ENCODE peak calls at places on chromosomes 16 and 17, in four cellular contexts. G is Peyer's patch, Q is A549, Z is astrocyte. K is an unnamed sample.

GRCh38 chr17:74601944-74602572 is 10.0 kb upstream of the CD300LD start:
- DNase-seq in G (no peak), Q (peak; percentile 70), Z (no peak), K (no peak)

GRCh38 chr17:36094746-36095145 is 4.8 kb upstream of the CCL3 start:
- DNase-seq in G (no peak), Q (no peak), Z (no peak), K (no peak)

GRCh38 chr16:52212841-52213240 is 334.1 kb downstream of the TOX3 start:
- DNase-seq in G (no peak), Q (no peak), Z (no peak), K (no peak)

GRCh38 chr16:19135201-19135838 is 21.6 kb downstream of the ITPRIPL2 start:
- DNase-seq in G (no peak), Q (no peak), Z (no peak), K (no peak)

GRCh38 chr17:80908206-80908605 is 83.4 kb upstream of the CHMP6 start:
- DNase-seq in G (no peak), Q (no peak), Z (no peak), K (no peak)

GRCh38 chr16:15466886-15467781 is 32.7 kb downstream of the BMERB1 start:
- DNase-seq in G (no peak), Q (peak; percentile 37), Z (no peak), K (no peak)

GRCh38 chr16:56600398-56600999 is 7.9 kb upstream of the MT2A start:
- DNase-seq in G (no peak), Q (peak; percentile 69), Z (no peak), K (no peak)

GRCh38 chr17:62392908-62393307 is 12.6 kb downstream of the EFCAB3 start:
- DNase-seq in G (no peak), Q (no peak), Z (no peak), K (no peak)

GRCh38 chr16:82043680-82044584 is 8.9 kb downstream of the HSD17B2 start:
- DNase-seq in G (no peak), Q (no peak), Z (peak; percentile 99), K (no peak)

GRCh38 chr16:48525201-48526057 is 84.6 kb downstream of the N4BP1 start:
- DNase-seq in G (no peak), Q (no peak), Z (no peak), K (no peak)

GRCh38 chr16:35506018-35506897 is 2046.8 kb downstream of the TP53TG3F start:
- DNase-seq in G (no peak), Q (peak; percentile 60), Z (no peak), K (peak; percentile 45)
- H3K9me3 ChIP-seq in G (no peaks in the 10 kb centered on the region), Q (no peaks in the 10 kb centered on the region), Z (peaks cover 28% of the 10 kb centered on the region), K (no peaks in the 10 kb centered on the region)

GRCh38 chr16:86993426-86994110 is 323.6 kb downstream of the C16orf95 start:
- DNase-seq in G (no peak), Q (no peak), Z (no peak), K (no peak)
- H3K4me1 ChIP-seq in G (no peaks in the 10 kb centered on the region), Q (peaks cover 27% of the 10 kb centered on the region), Z (peaks cover 33% of the 10 kb centered on the region), K (no peaks in the 10 kb centered on the region)

GRCh38 chr16:35733971-35734702 is 2274.7 kb downstream of the TP53TG3F start:
- DNase-seq in G (no peak), Q (no peak), Z (no peak), K (no peak)

GRCh38 chr16:35734728-35735402 is 2275.5 kb downstream of the TP53TG3F start:
- DNase-seq in G (no peak), Q (no peak), Z (no peak), K (no peak)

GRCh38 chr16:35732046-35732810 is 2272.8 kb downstream of the TP53TG3F start:
- DNase-seq in G (no peak), Q (no peak), Z (no peak), K (no peak)

GRCh38 chr16:35731341-35732040 is 2272.1 kb downstream of the TP53TG3F start:
- DNase-seq in G (no peak), Q (no peak), Z (no peak), K (no peak)

DNA sequence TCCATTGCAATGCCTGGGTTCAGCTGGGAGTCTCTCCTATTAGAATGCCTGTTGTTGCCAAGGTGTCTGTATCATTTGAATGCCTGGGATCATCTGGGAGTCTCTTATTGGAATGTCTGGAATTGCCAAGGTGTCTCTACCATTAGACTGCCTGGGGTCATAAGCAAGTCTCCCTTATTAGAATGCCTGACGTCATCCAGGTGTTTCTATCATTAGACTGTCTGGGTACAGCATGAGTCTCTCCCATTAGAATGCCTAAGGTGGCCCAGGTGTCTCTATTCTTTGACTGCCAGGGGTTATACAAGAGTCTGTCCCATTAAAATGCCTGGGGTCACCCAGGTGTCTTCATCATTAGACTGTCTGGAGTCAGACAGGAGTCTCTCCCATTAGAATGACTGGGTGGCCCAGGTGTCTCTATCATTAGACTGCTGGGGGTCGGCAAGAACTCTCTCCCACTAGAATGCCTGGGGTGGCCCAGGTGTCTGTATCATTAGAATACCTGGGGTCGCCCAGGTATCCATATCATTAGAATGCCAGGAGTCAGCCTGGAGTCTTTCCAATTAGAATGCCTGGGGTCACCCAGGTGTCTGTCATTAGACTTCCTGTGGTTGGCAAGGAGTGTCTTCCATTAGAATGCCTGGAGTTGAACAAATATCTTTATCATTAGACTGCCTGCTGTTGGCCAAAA is 2274.0 kb downstream of the TP53TG3F start:
- DNase-seq in G (no peak), Q (no peak), Z (no peak), K (no peak)
- H3K9me3 ChIP-seq in G (no peaks in the 10 kb centered on the region), Q (no peaks in the 10 kb centered on the region), Z (peaks cover 3% of the 10 kb centered on the region), K (no peaks in the 10 kb centered on the region)

GRCh38 chr17:17509601-17510425 is 13.6 kb upstream of the RASD1 start:
- DNase-seq in G (peak; percentile 41), Q (no peak), Z (no peak), K (no peak)
- H3K4me1 ChIP-seq in G (no peaks in the 10 kb centered on the region), Q (peaks cover 15% of the 10 kb centered on the region), Z (peaks cover 11% of the 10 kb centered on the region), K (peaks cover 3% of the 10 kb centered on the region)

GRCh38 chr16:68553186-68553585 is 14.1 kb downstream of the ZFP90 start:
- DNase-seq in G (no peak), Q (no peak), Z (no peak), K (no peak)
- H3K9me3 ChIP-seq in G (no peaks in the 10 kb centered on the region), Q (peaks cover 94% of the 10 kb centered on the region), Z (peaks cover 52% of the 10 kb centered on the region), K (peaks cover 31% of the 10 kb centered on the region)

GRCh38 chr16:75010427-75010826 is 11.6 kb downstream of the ZNRF1 start:
- DNase-seq in G (no peak), Q (no peak), Z (no peak), K (no peak)

GRCh38 chr16:75007443-75007842 is 8.6 kb downstream of the ZNRF1 start:
- DNase-seq in G (no peak), Q (no peak), Z (no peak), K (no peak)

GRCh38 chr16:75012380-75013081 is 13.7 kb downstream of the ZNRF1 start:
- DNase-seq in G (no peak), Q (no peak), Z (no peak), K (no peak)

GRCh38 chr16:75014318-75014717 is 15.5 kb downstream of the ZNRF1 start:
- DNase-seq in G (no peak), Q (no peak), Z (no peak), K (no peak)

GRCh38 chr16:75011634-75012307 is 12.9 kb downstream of the ZNRF1 start:
- DNase-seq in G (no peak), Q (peak; percentile 59), Z (peak; percentile 94), K (no peak)
- H3K4me1 ChIP-seq in G (no peaks in the 10 kb centered on the region), Q (peaks cover 29% of the 10 kb centered on the region), Z (peaks cover 22% of the 10 kb centered on the region), K (peaks cover 12% of the 10 kb centered on the region)

DNA sequence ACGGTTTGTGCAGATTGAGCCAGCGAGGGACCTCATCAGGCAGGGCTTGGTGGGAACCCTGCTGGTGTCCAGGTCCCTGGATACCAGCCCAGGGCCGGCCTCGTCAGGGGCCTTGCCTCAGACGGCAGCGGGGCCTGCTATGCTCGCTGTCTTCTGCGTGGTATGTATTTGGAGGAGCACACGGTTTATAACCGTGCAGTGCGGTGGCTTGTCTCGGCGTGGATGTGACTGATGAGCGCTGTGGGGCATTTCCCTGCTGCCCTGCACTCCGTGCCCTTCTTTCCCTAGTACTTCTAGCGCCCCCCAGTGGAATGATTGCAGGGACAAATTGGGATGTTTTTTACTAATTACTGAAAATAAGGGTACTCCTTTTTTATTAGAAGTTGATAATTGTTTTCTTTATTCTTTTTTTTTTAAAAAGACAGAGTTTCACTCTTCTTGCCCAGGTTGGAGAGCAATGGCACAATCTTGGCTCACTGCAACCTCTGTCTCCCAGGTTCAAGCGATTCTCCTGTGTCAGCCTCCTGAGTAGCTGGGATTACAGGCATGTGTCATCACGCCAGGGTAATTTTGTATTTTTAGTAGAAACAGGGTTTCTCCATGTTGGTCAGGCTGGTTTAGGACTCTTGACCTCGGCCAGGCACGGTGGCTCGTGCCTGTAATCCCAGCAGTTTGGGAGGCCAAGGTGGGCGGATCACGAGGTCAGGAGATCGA is 15.3 kb downstream of the TBCD start:
- DNase-seq in G (no peak), Q (peak; percentile 57), Z (no peak), K (no peak)
- H3K9me3 ChIP-seq in G (no peaks in the 10 kb centered on the region), Q (no peaks in the 10 kb centered on the region), Z (no peaks in the 10 kb centered on the region), K (no peaks in the 10 kb centered on the region)

K was measured in right cardiac atrium.